ENCODE peak calls at places on chromosomes 11 and 22, in six cellular contexts. U is H1, L is mesendoderm, E is mesenchymal stem cell, J is H9, H is IMR-90. B is an unnamed sample.

GRCh38 chr11:30245621-30246020 is 14.8 kb downstream of the FSHB start:
- DNase-seq in L (no peak), U (no peak), J (no peak), E (no peak), H (no peak), B (no peak)

GRCh38 chr11:114307524-114308203 is 11.5 kb downstream of the NNMT start:
- DNase-seq in E (peak), H (peak), U (no peak), L (no peak), J (no peak), B (no peak)

GRCh38 chr11:76621866-76622265 is 48.7 kb downstream of the LRRC32 start:
- DNase-seq in L (no peak), E (peak), H (peak), U (no peak), J (no peak), B (no peak)

GRCh38 chr11:125376117-125376516 is 119.9 kb downstream of the FEZ1 start:
- DNase-seq in H (no peak), E (no peak), J (peak), U (no peak), L (peak), B (no peak)

GRCh38 chr22:21636629-21637218 is 4.2 kb downstream of the CCDC116 start:
- DNase-seq in L (no peak), H (no peak), E (no peak), J (no peak), U (no peak), B (no peak)

GRCh38 chr11:5203366-5203765 is 2.9 kb upstream of the OR51V1 start:
- DNase-seq in L (no peak), U (no peak), H (peak), E (no peak), J (no peak), B (no peak)

GRCh38 chr11:8973121-8973520 is 8.9 kb upstream of the TMEM9B start:
- DNase-seq in J (no peak), H (no peak), U (no peak), L (no peak), E (no peak), B (no peak)

GRCh38 chr11:22337571-22338464 is at the start of gene SLC17A6:
- DNase-seq in J (peak), L (peak), U (peak), H (peak), E (peak), B (peak)

GRCh38 chr11:106426696-106427095 is 349.2 kb downstream of the AASDHPPT start:
- DNase-seq in J (no peak), H (no peak), L (no peak), U (no peak), E (no peak), B (no peak)

GRCh38 chr11:116412118-116412889 is 360.5 kb downstream of the BUD13 start:
- DNase-seq in E (no peak), J (no peak), L (no peak), H (no peak), U (no peak), B (no peak)

GRCh38 chr11:64384039-64384737 is 25.2 kb downstream of the RPS6KA4 start:
- DNase-seq in U (no peak), H (no peak), E (no peak), J (no peak), L (no peak), B (no peak)

GRCh38 chr11:64383580-64383979 is 24.6 kb downstream of the RPS6KA4 start:
- DNase-seq in L (no peak), J (no peak), E (no peak), U (no peak), H (no peak), B (no peak)

GRCh38 chr11:64381350-64381749 is 22.4 kb downstream of the RPS6KA4 start:
- DNase-seq in E (no peak), J (no peak), U (no peak), L (no peak), H (no peak), B (no peak)

GRCh38 chr11:64379817-64380709 is 21.1 kb downstream of the RPS6KA4 start:
- DNase-seq in J (no peak), L (no peak), U (no peak), H (no peak), E (no peak), B (no peak)

GRCh38 chr11:64382586-64382985 is 23.6 kb downstream of the RPS6KA4 start:
- DNase-seq in J (no peak), L (peak), E (no peak), U (no peak), H (no peak), B (no peak)
- H2AK5ac ChIP-seq in J (no peak), L (no peak), E (no peak), U (peak), H (no peak), B (peak)

GRCh38 chr11:43957571-43957970 is 15.1 kb downstream of the C11orf96 start:
- DNase-seq in L (no peak), H (no peak), U (no peak), J (no peak), E (no peak), B (no peak)

GRCh38 chr11:43963221-43963620 is 20.8 kb downstream of the C11orf96 start:
- DNase-seq in E (no peak), J (no peak), U (no peak), H (no peak), L (no peak), B (no peak)

GRCh38 chr11:43959321-43959995 is 17.0 kb downstream of the C11orf96 start:
- DNase-seq in J (no peak), L (peak), U (no peak), E (no peak), H (no peak), B (no peak)

GRCh38 chr11:43962383-43962969 is 20.0 kb downstream of the C11orf96 start:
- DNase-seq in U (no peak), H (no peak), E (peak), L (no peak), J (no peak), B (no peak)
- H2BK15ac ChIP-seq in U (no peak), H (no peak), E (no peak), L (no peak), J (no peak), B (no peak)

GRCh38 chr11:110298298-110298765 is 1.9 kb upstream of the RDX start:
- DNase-seq in J (no peak), U (no peak), E (no peak), H (no peak), L (peak), B (no peak)
- H2AK5ac ChIP-seq in J (no peak), U (no peak), E (no peak), H (no peak), L (no peak), B (no peak)

GRCh38 chr11:57637626-57638004 is 12.1 kb downstream of the YPEL4 start:
- DNase-seq in U (no peak), L (peak), E (peak), H (no peak), J (peak), B (no peak)
- H2BK15ac ChIP-seq in U (peak), L (no peak), E (peak), H (peak), J (no peak), B (no peak)

GRCh38 chr11:61581030-61581928 is at the start of gene SYT7:
- DNase-seq in U (peak), L (peak), E (peak), H (peak), J (peak), B (peak)

GRCh38 chr11:61581931-61582330 is 1.1 kb upstream of the SYT7 start:
- DNase-seq in U (no peak), J (no peak), H (no peak), E (no peak), L (no peak), B (no peak)

GRCh38 chr11:61578819-61579218 is 2.1 kb downstream of the SYT7 start:
- DNase-seq in H (no peak), U (no peak), E (no peak), L (no peak), J (no peak), B (no peak)

GRCh38 chr11:61579398-61580291 is 1.2 kb downstream of the SYT7 start:
- DNase-seq in L (no peak), U (peak), E (no peak), J (peak), H (no peak), B (no peak)

GRCh38 chr11:61580292-61580888 is 486 bp downstream of the SYT7 start:
- DNase-seq in U (peak), L (no peak), H (no peak), J (no peak), E (no peak), B (no peak)
- H2AK5ac ChIP-seq in U (no peak), L (no peak), H (no peak), J (no peak), E (no peak), B (peak)

DNA sequence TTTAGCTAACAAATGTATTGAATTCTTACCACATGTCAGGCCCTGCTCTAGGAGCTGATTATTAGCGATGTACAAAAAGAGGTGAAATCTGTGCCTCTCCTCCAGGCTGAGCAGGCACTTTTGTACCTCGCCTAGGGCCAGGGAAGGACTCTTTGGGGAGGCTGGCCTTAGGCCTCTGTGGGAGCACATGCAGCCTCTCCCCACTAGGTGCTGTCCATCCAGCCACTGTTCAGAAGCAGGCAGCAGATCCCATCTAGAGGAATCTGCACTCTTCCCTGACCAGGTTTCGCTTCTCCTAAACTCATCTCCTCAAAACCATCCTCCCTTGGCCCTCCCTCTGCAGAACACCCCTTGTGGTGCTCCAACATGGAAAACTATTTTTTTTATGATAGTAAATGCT is 51.9 kb upstream of the WT1 start:
- DNase-seq in J (peak), L (peak), H (no peak), E (no peak), U (no peak), B (no peak)
- H2BK15ac ChIP-seq in J (no peak), L (no peak), H (no peak), E (no peak), U (no peak), B (no peak)

GRCh38 chr22:38504731-38505594 is 1.1 kb downstream of the DDX17 start:
- DNase-seq in U (no peak), J (no peak), E (peak), H (peak), L (peak), B (peak)
- H2AK5ac ChIP-seq in U (peak), J (no peak), E (peak), H (peak), L (peak), B (peak)

DNA sequence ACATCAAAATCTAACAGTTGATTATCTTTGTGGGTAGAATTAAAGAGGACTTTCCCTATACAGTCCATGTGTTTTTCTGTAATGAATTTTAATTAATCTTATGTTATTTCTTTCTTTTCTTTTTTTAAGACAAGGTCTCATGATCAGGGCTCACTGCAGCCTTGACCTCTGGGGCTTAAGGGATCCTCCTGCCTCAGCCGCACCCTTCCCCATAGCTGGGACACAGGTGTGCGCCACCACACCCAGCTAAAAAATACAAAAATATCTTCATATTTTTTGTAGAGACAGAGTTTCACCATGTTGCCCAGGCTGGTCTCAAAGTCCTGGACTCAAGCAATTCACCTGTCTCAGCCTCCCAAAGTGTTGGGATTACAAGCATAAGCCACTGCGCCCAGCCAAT is 7.7 kb downstream of the RAB30 start:
- DNase-seq in E (no peak), L (no peak), J (no peak), H (no peak), U (no peak), B (no peak)
- H2BK15ac ChIP-seq in E (no peak), L (no peak), J (no peak), H (no peak), U (no peak), B (no peak)

GRCh38 chr11:64844330-64845124 is at the start of gene CDC42BPG:
- DNase-seq in H (peak), U (peak), E (peak), L (peak), J (peak), B (no peak)

GRCh38 chr11:64842851-64843841 is 1.3 kb downstream of the CDC42BPG start:
- DNase-seq in H (no peak), J (no peak), E (no peak), L (peak), U (peak), B (no peak)

GRCh38 chr11:64841592-64842365 is 2.7 kb downstream of the CDC42BPG start:
- DNase-seq in E (no peak), J (no peak), L (peak), U (peak), H (no peak), B (no peak)

GRCh38 chr11:64843971-64844329 is 503 bp downstream of the CDC42BPG start:
- DNase-seq in U (no peak), E (no peak), J (no peak), H (no peak), L (no peak), B (no peak)

DNA sequence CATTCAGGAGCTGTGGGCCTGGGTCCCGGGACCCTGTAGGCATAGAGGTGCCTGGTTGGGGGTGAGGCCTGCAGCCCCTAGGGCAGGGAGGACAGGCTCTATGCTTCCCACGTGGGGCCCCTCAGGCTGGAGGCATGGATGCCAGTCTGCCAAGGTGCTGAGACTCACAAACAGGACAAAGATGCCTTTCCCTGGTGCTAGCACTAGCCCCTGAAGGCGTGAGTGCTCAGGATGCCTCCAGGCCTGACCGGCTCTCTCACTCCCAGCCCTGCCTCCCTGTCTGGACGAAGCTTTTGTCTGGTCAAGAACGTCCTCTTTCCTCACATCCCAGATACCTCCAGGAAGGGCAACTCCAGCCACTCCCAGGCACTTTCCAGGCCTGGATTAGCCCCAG is 2.1 kb downstream of the CDC42BPG start:
- DNase-seq in U (no peak), L (peak), J (no peak), E (no peak), H (no peak), B (no peak)
- H2AK5ac ChIP-seq in U (peak), L (peak), J (no peak), E (peak), H (peak), B (peak)

GRCh38 chr22:48507171-48507570 is 1320.5 kb downstream of the BRD1 start:
- DNase-seq in H (no peak), E (no peak), J (no peak), L (no peak), U (no peak), B (no peak)
- H2BK15ac ChIP-seq in H (no peak), E (no peak), J (no peak), L (no peak), U (no peak), B (no peak)